ENCODE peak calls at places on chromosomes 5 and 9, in four cellular contexts. One of them, this sample, is unnamed.

GRCh38 chr5:146072595-146072994 is 32.8 kb downstream of the PLAC8L1 start:
- DNase-seq in WTC11: no peak
- DNase-seq in ACHN: no peak
- DNase-seq in RWPE1: no peak
- DNase-seq in this sample: no peak

GRCh38 chr5:181261320-181262085 is 560 bp upstream of the TRIM52 start:
- DNase-seq in WTC11: peak; percentile 59
- DNase-seq in ACHN: peak; percentile 58
- DNase-seq in RWPE1: peak; percentile 62
- DNase-seq in this sample: peak; percentile 94

GRCh38 chr9:117407436-117408022 is 7.3 kb downstream of the ASTN2 start:
- DNase-seq in WTC11: no peak
- DNase-seq in ACHN: no peak
- DNase-seq in RWPE1: no peak
- DNase-seq in this sample: no peak

GRCh38 chr9:78612089-78612488 is 315.2 kb downstream of the PSAT1 start:
- DNase-seq in WTC11: no peak
- DNase-seq in ACHN: no peak
- DNase-seq in RWPE1: peak; percentile 8
- DNase-seq in this sample: no peak

GRCh38 chr5:175347027-175347426 is 97.0 kb downstream of the DRD1 start:
- DNase-seq in WTC11: no peak
- DNase-seq in ACHN: peak; percentile 2
- DNase-seq in RWPE1: peak; percentile 82
- DNase-seq in this sample: no peak

GRCh38 chr5:40410231-40410861 is 269.4 kb upstream of the PTGER4 start:
- DNase-seq in WTC11: no peak
- DNase-seq in ACHN: no peak
- DNase-seq in RWPE1: peak; percentile 65
- DNase-seq in this sample: peak; percentile 49

GRCh38 chr5:36422957-36423356 is 121.3 kb upstream of the RANBP3L start:
- DNase-seq in WTC11: no peak
- DNase-seq in ACHN: peak; percentile 9
- DNase-seq in RWPE1: peak; percentile 52
- DNase-seq in this sample: no peak

GRCh38 chr5:95591490-95591901 is 28.4 kb upstream of the GPR150 start:
- DNase-seq in WTC11: no peak
- DNase-seq in ACHN: no peak
- DNase-seq in RWPE1: peak; percentile 44
- DNase-seq in this sample: no peak

GRCh38 chr5:73213566-73213998 is 40.6 kb downstream of the TMEM174 start:
- DNase-seq in WTC11: no peak
- DNase-seq in ACHN: peak; percentile 68
- DNase-seq in RWPE1: no peak
- DNase-seq in this sample: no peak

GRCh38 chr9:131149678-131150033 is 24.3 kb downstream of the NUP214 start:
- DNase-seq in WTC11: no peak
- DNase-seq in ACHN: no peak
- DNase-seq in RWPE1: no peak
- DNase-seq in this sample: no peak

GRCh38 chr5:2492476-2492875 is 259.0 kb downstream of the IRX2 start:
- DNase-seq in WTC11: no peak
- DNase-seq in ACHN: no peak
- DNase-seq in RWPE1: no peak
- DNase-seq in this sample: no peak

GRCh38 chr9:97315550-97315949 is 8.1 kb downstream of the CCDC180 start:
- DNase-seq in WTC11: no peak
- DNase-seq in ACHN: no peak
- DNase-seq in RWPE1: no peak
- DNase-seq in this sample: no peak